ENCODE peak calls at places on chromosomes 12 and 14, in six cellular contexts. G is A549, H is breast epithelium, K is colonic mucosa, X is heart right ventricle, I is adrenal gland. B is an unnamed sample.

GRCh38 chr14:91167380-91167770 is 53.5 kb downstream of the DGLUCY start:
- DNase-seq in X (no peak), I (no peak), H (no peak), K (no peak), G (no peak), B (peak; percentile 27)

GRCh38 chr12:95231190-95231589 is 13.6 kb downstream of the VEZT start:
- DNase-seq in K (no peak), H (no peak), X (no peak), I (no peak), G (peak; percentile 83), B (no peak)

GRCh38 chr12:90000721-90001120 is 292.1 kb upstream of the ATP2B1 start:
- DNase-seq in K (no peak), X (no peak), H (no peak), I (no peak), G (no peak), B (no peak)

GRCh38 chr14:92258934-92259333 is 64.0 kb upstream of the SLC24A4 start:
- DNase-seq in H (no peak), K (no peak), X (no peak), G (peak; percentile 12), I (no peak), B (no peak)

GRCh38 chr12:93111791-93112208 is 182.7 kb upstream of the EEA1 start:
- DNase-seq in K (no peak), H (no peak), G (no peak), I (no peak), X (no peak), B (no peak)

GRCh38 chr12:128259556-128260070 is 7.4 kb upstream of the TMEM132C start:
- DNase-seq in I (peak; percentile 27), H (no peak), G (peak; percentile 14), X (no peak), K (no peak), B (peak; percentile 61)

GRCh38 chr12:127903146-127903545 is 363.8 kb upstream of the TMEM132C start:
- DNase-seq in X (no peak), I (no peak), K (no peak), G (no peak), H (no peak), B (no peak)

GRCh38 chr12:42589465-42590323 is at the start of gene PRICKLE1:
- DNase-seq in H (no peak), X (peak; percentile 54), G (peak; percentile 25), I (peak; percentile 35), K (no peak), B (peak; percentile 80)

GRCh38 chr14:36582011-36582873 is at the start of gene NKX2-8:
- DNase-seq in H (no peak), G (peak; percentile 41), I (no peak), K (no peak), X (no peak), B (no peak)

GRCh38 chr14:56117765-56118610 is at the start of gene PELI2:
- DNase-seq in X (peak; percentile 78), G (peak; percentile 65), H (peak; percentile 69), I (peak; percentile 81), K (peak; percentile 67), B (peak; percentile 79)

GRCh38 chr12:45543887-45544286 is 185.6 kb upstream of the ARID2 start:
- DNase-seq in I (peak; percentile 36), G (peak; percentile 78), K (peak; percentile 56), X (no peak), H (no peak), B (no peak)

GRCh38 chr12:114918535-114919233 is 234.7 kb upstream of the TBX3 start:
- DNase-seq in I (no peak), K (no peak), G (peak; percentile 97), X (no peak), H (no peak), B (no peak)

GRCh38 chr14:66401447-66402095 is 84.6 kb upstream of the CCDC196 start:
- DNase-seq in K (no peak), I (no peak), G (peak; percentile 4), X (no peak), H (no peak), B (no peak)

GRCh38 chr12:81381951-81382350 is 304.1 kb downstream of the ACSS3 start:
- DNase-seq in G (no peak), K (no peak), I (no peak), H (no peak), X (no peak), B (no peak)

GRCh38 chr12:89947437-89948265 is 239.0 kb upstream of the ATP2B1 start:
- DNase-seq in X (no peak), K (no peak), I (peak; percentile 20), H (no peak), G (peak; percentile 92), B (no peak)

GRCh38 chr14:85172889-85173458 is 357.0 kb upstream of the FLRT2 start:
- DNase-seq in X (no peak), H (no peak), I (no peak), G (no peak), K (no peak), B (no peak)
- H3K27ac ChIP-seq in X (no peak overlapping the region), H (no peak overlapping the region), I (no peak overlapping the region), G (no peak overlapping the region), K (no peak overlapping the region), B (no peak overlapping the region)

DNA sequence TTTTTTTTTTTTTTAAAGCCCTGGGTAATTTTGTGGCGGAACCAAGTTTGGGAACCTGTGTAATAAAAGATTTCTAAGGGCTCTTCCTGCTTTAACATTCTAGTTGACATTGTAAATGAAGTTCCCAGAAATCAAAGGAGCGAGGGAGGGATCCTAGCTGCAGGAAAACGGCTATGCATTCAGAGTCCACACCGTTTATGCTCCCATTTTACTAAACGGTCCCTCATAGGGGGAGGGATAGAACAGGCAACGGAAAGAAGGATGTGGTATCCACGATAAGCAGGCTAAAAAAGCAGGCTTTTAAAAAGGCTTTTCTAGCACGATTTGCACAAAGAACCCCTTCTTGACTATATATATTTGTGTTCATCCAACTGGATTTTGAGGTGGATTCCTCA is 571 bp downstream of the SYNJ2BP start:
- DNase-seq in X (no peak), I (no peak), G (peak; percentile 3), H (no peak), K (no peak), B (no peak)
- H3K4me3 ChIP-seq in X (peak overlapping the region; percentile 71), I (peak overlapping the region; percentile 94), G (peak overlapping the region; percentile 66), H (peak overlapping the region; percentile 73), K (peak overlapping the region; percentile 77), B (peak overlapping the region; percentile 100)

GRCh38 chr14:24272442-24272841 is 1.0 kb upstream of the RABGGTA start:
- DNase-seq in I (no peak), X (no peak), G (no peak), H (no peak), K (no peak), B (no peak)

GRCh38 chr14:24271134-24271833 is at the start of gene RABGGTA:
- DNase-seq in I (peak; percentile 80), H (peak; percentile 85), G (peak; percentile 93), X (peak; percentile 87), K (peak; percentile 88), B (peak; percentile 88)

GRCh38 chr14:24273422-24273998 is 2.1 kb upstream of the RABGGTA start:
- DNase-seq in X (no peak), G (peak; percentile 43), I (no peak), H (no peak), K (no peak), B (no peak)

GRCh38 chr14:24270537-24271133 is 762 bp downstream of the RABGGTA start:
- DNase-seq in I (no peak), H (no peak), G (no peak), X (no peak), K (no peak), B (no peak)

GRCh38 chr14:24271834-24272263 is 452 bp upstream of the RABGGTA start:
- DNase-seq in K (no peak), G (no peak), H (no peak), I (no peak), X (no peak), B (no peak)
- H3K4me1 ChIP-seq in K (no peaks in the 10 kb centered on the region), G (peaks cover 5% of the 10 kb centered on the region), H (no peaks in the 10 kb centered on the region), I (peaks cover 5% of the 10 kb centered on the region), X (peaks cover 33% of the 10 kb centered on the region), B (no peaks in the 10 kb centered on the region)

GRCh38 chr14:104528496-104528895 is 51.1 kb upstream of the C14orf180 start:
- DNase-seq in I (no peak), H (no peak), G (no peak), X (no peak), K (no peak), B (no peak)

GRCh38 chr14:104523546-104523935 is 56.0 kb upstream of the C14orf180 start:
- DNase-seq in I (no peak), X (no peak), K (no peak), H (no peak), G (no peak), B (no peak)

GRCh38 chr14:104524726-104525125 is 54.8 kb upstream of the C14orf180 start:
- DNase-seq in G (no peak), I (no peak), K (no peak), H (no peak), X (no peak), B (no peak)

GRCh38 chr14:104527857-104528459 is 51.6 kb upstream of the C14orf180 start:
- DNase-seq in I (no peak), G (no peak), H (no peak), X (no peak), K (no peak), B (no peak)

GRCh38 chr14:104526723-104527645 is 52.6 kb upstream of the C14orf180 start:
- DNase-seq in K (no peak), H (no peak), I (no peak), X (no peak), G (no peak), B (no peak)
- H3K27ac ChIP-seq in K (no peak overlapping the region), H (no peak overlapping the region), I (no peak overlapping the region), X (no peak overlapping the region), G (no peak overlapping the region), B (no peak overlapping the region)

DNA sequence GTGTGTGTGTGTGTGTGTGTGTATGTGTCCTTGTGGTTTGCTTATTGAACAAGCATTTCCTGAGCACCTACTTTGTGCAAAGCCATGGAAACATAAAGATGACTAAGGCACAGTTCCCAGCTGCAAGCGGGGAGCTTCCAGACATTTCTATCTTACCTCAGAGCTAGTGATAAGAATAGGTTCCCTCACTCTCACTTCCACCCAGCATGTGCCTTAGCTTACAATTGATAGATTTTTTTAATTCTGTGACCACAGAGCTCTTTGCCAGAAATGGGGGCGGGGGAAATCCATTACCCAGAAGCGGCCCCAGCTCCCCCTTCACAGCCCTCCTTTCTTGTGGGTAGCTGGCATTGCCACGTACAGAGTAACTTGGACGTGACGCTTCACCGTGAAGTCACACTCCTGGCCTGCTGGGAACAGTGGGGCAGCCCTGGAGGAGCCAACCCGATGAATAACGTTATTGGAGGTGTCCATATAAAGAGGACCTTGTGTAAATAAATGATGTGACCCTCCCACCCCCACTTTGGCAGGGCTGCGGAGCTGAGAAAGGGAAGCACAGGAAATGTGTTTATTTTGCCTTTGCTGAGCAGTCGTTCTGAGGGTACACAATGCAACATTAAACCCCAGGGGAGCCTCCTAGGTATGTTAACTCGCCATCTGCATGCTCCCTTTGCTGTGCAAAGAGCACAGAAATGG is 238.9 kb downstream of the CHST11 start:
- DNase-seq in X (no peak), K (no peak), H (no peak), G (no peak), I (no peak), B (no peak)
- H3K4me3 ChIP-seq in X (no peak overlapping the region), K (no peak overlapping the region), H (no peak overlapping the region), G (no peak overlapping the region), I (no peak overlapping the region), B (no peak overlapping the region)

DNA sequence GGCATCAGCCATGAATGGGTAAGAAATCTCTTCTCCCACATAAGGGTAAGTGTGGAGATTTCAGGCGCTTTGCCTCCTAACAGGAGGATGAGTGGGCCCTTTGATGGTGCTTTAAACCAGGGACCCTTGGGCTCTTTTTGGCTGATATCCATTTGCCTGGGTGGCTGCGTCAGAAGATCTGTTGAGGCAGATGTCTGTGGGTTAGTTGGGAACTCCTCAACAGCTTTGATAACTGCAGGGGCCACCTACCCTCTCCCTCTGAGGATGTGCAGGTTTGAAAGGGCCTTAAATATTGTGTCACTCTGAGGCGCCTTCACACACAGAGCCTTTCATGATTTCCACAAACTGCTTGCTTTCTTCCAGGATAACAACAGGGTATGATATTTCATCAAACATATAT is 210.7 kb downstream of the PPM1H start:
- DNase-seq in X (no peak), H (no peak), G (no peak), I (no peak), K (no peak), B (no peak)
- H3K4me1 ChIP-seq in X (peaks cover 36% of the 10 kb centered on the region), H (peaks cover 6% of the 10 kb centered on the region), G (peaks cover 90% of the 10 kb centered on the region), I (no peaks in the 10 kb centered on the region), K (no peaks in the 10 kb centered on the region), B (peaks cover 12% of the 10 kb centered on the region)

B was measured in right cardiac atrium.